ENCODE peak calls at places on chromosomes 3 and 15, in five cellular contexts. One of them, this sample, is unnamed.
A peak's percentile ranks its signal among the peaks of the same experiment; 100 is the strongest.

GRCh38 chr15:70196314-70197291 is 98.9 kb upstream of the TLE3 start:
- DNase-seq in fibroblast of lung: peak; percentile 99
- DNase-seq in GM23338: peak; percentile 91
- DNase-seq in neural progenitor cell: peak; percentile 94
- DNase-seq in astrocyte: peak; percentile 99
- DNase-seq in this sample: peak; percentile 47

GRCh38 chr15:29131336-29132109 is 138.1 kb downstream of the NSMCE3 start:
- DNase-seq in fibroblast of lung: no peak
- DNase-seq in GM23338: no peak
- DNase-seq in neural progenitor cell: no peak
- DNase-seq in astrocyte: no peak
- DNase-seq in this sample: no peak

GRCh38 chr15:78979456-78980320 is 34.8 kb upstream of the CTSH start:
- DNase-seq in fibroblast of lung: peak; percentile 76
- DNase-seq in GM23338: peak; percentile 95
- DNase-seq in neural progenitor cell: peak; percentile 80
- DNase-seq in astrocyte: peak; percentile 60
- DNase-seq in this sample: peak; percentile 92

GRCh38 chr3:98613616-98614015 is 20.2 kb upstream of the CPOX start:
- DNase-seq in fibroblast of lung: peak; percentile 68
- DNase-seq in GM23338: no peak
- DNase-seq in neural progenitor cell: no peak
- DNase-seq in astrocyte: peak; percentile 54
- DNase-seq in this sample: no peak

GRCh38 chr3:153051427-153052095 is 110.5 kb upstream of the RAP2B start:
- DNase-seq in fibroblast of lung: peak; percentile 95
- DNase-seq in GM23338: no peak
- DNase-seq in neural progenitor cell: no peak
- DNase-seq in astrocyte: peak; percentile 92
- DNase-seq in this sample: peak; percentile 90

GRCh38 chr3:195757371-195757770 is 36.6 kb downstream of the MUC20 start:
- DNase-seq in fibroblast of lung: no peak
- DNase-seq in GM23338: no peak
- DNase-seq in neural progenitor cell: no peak
- DNase-seq in astrocyte: no peak
- DNase-seq in this sample: no peak

GRCh38 chr3:9339750-9340449 is 23.0 kb upstream of the THUMPD3 start:
- DNase-seq in fibroblast of lung: peak; percentile 36
- DNase-seq in GM23338: no peak
- DNase-seq in neural progenitor cell: no peak
- DNase-seq in astrocyte: no peak
- DNase-seq in this sample: peak; percentile 38

GRCh38 chr3:147336543-147337278 is 69.6 kb downstream of the ZIC4 start:
- DNase-seq in fibroblast of lung: no peak
- DNase-seq in GM23338: no peak
- DNase-seq in neural progenitor cell: no peak
- DNase-seq in astrocyte: no peak
- DNase-seq in this sample: no peak

GRCh38 chr3:127043731-127044510 is 61.0 kb downstream of the PLXNA1 start:
- DNase-seq in fibroblast of lung: no peak
- DNase-seq in GM23338: no peak
- DNase-seq in neural progenitor cell: no peak
- DNase-seq in astrocyte: no peak
- DNase-seq in this sample: no peak

GRCh38 chr15:90681056-90681455 is 36.1 kb upstream of the BLM start:
- DNase-seq in fibroblast of lung: no peak
- DNase-seq in GM23338: no peak
- DNase-seq in neural progenitor cell: no peak
- DNase-seq in astrocyte: no peak
- DNase-seq in this sample: no peak
- H2AFZ ChIP-seq in fibroblast of lung: no peak overlapping the region
- H2AFZ ChIP-seq in GM23338: no peak overlapping the region
- H2AFZ ChIP-seq in neural progenitor cell: no peak overlapping the region
- H2AFZ ChIP-seq in astrocyte: no peak overlapping the region
- H2AFZ ChIP-seq in this sample: peak overlapping the region; percentile 71

DNA sequence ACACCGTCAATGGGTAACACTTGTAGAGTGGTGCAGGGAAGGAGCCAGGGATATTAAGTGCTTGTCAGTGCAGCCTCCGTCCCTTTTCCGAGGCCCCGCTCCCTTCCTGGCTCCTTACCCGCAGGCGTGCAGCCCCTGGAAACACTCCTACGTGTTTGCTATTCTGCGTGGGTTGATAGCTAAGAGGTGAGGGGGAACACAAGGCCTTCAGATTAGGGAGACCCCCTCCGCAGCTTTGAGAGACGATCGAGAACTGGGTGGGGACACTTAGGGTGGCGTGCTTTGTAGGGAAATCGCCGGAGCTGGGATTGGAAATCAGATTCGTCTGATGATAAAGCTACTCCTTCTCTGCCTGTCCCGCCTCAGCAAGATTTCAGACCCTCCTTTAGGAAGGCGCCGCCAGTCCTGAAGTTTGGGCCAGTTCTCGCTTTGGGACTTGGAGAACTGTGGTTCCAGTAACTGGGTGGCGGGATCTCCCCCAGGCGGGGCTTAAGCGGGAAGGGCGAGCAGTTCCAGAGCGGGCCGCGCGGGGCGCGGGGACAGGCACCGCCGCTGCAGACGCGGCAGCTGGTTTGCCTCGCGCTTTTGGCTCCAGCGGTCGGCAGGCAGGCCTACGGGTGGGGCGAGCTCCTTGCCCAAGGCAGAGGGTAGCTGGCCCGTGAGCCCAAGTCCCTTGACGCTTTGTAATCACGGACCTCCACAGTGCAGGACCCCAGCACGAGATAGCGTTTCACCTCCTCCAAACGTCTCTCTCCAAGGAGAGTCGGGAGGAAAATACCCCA is 8.0 kb upstream of the FAM107A start:
- DNase-seq in fibroblast of lung: peak; percentile 62
- DNase-seq in GM23338: peak; percentile 94
- DNase-seq in neural progenitor cell: peak; percentile 91
- DNase-seq in astrocyte: peak; percentile 33
- DNase-seq in this sample: peak; percentile 85
- TF ChIP-seq EZH2 in fibroblast of lung: no peak
- TF ChIP-seq EZH2 in GM23338: no peak
- TF ChIP-seq EZH2 in neural progenitor cell: no peak
- TF ChIP-seq EZH2 in astrocyte: no peak
- TF ChIP-seq EZH2 in this sample: no peak

GRCh38 chr3:112672716-112673506 is 32.0 kb upstream of the CCDC80 start:
- DNase-seq in fibroblast of lung: no peak
- DNase-seq in GM23338: no peak
- DNase-seq in neural progenitor cell: no peak
- DNase-seq in astrocyte: no peak
- DNase-seq in this sample: no peak
- H3K4me2 ChIP-seq in fibroblast of lung: peak overlapping the region; percentile 42
- H3K4me2 ChIP-seq in GM23338: no peak overlapping the region
- H3K4me2 ChIP-seq in neural progenitor cell: no peak overlapping the region
- H3K4me2 ChIP-seq in astrocyte: peak overlapping the region; percentile 50
- H3K4me2 ChIP-seq in this sample: no peak overlapping the region

DNA sequence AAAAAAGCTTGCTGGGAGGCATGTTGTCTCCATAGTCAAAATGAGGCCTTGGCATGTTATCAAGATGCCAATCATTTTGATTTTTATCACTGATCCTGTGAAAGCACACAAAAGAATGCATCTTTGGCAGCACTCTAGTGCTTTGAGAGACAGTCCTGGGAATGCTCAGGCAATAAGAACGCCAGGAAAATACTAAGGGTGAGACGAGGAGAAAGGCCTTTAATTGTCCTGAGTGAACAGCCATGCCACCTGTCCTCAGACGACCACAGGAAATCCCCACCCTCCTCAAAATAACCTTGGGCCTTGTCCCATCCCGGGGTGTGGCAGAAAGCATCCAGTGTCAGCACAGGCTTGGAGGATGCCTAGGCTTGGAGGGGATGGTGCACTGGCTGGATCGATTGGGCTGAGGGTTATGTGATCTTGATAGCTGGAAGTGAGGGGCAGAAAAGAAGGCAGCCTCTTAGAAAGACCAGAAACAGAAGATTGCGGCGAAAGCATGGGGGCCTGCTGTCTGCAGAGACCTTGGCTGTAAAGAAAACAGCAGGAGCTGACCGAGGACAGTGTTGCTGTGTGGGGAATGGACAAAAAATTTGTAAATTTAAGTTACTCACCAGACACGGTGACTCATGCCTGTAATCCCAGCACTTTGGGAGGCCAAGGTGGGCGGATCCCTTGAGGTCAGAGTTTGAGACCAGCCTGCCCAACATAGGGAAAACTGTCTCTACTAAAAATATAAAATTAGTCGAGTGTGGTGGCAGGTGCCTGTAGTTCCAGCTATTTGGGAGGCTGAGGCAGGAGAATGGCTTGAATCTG is 7.3 kb downstream of the TMEM158 start:
- DNase-seq in fibroblast of lung: peak; percentile 69
- DNase-seq in GM23338: no peak
- DNase-seq in neural progenitor cell: no peak
- DNase-seq in astrocyte: peak; percentile 62
- DNase-seq in this sample: peak; percentile 86
- H2AFZ ChIP-seq in fibroblast of lung: no peak overlapping the region
- H2AFZ ChIP-seq in GM23338: no peak overlapping the region
- H2AFZ ChIP-seq in neural progenitor cell: no peak overlapping the region
- H2AFZ ChIP-seq in astrocyte: no peak overlapping the region
- H2AFZ ChIP-seq in this sample: peak overlapping the region; percentile 49

GRCh38 chr3:193660698-193661400 is 67.8 kb downstream of the OPA1 start:
- DNase-seq in fibroblast of lung: no peak
- DNase-seq in GM23338: peak; percentile 24
- DNase-seq in neural progenitor cell: no peak
- DNase-seq in astrocyte: no peak
- DNase-seq in this sample: no peak
- TF ChIP-seq EZH2 in fibroblast of lung: no peak
- TF ChIP-seq EZH2 in GM23338: no peak
- TF ChIP-seq EZH2 in neural progenitor cell: no peak
- TF ChIP-seq EZH2 in astrocyte: no peak
- TF ChIP-seq EZH2 in this sample: no peak

This sample was measured in PC-3.